ENCODE peak calls at places on chromosome 2, in four cellular contexts. K is mesenteric fat pad, I is HEK293T, B is left ventricle myocardium superior. N is an unnamed sample.

GRCh38 chr2:240597054-240597418 is 10.5 kb downstream of the CAPN10 start:
- DNase-seq in K (peak), I (no peak), B (no peak), N (no peak)

GRCh38 chr2:174198846-174199564 is 49.3 kb downstream of the OLA1 start:
- DNase-seq in K (no peak), B (no peak), I (no peak), N (no peak)

GRCh38 chr2:119704670-119705120 is 25.7 kb downstream of the TMEM177 start:
- DNase-seq in K (no peak), I (no peak), B (no peak), N (no peak)

GRCh38 chr2:208224802-208225201 is 30.1 kb downstream of the IDH1 start:
- DNase-seq in B (no peak), I (no peak), K (no peak), N (no peak)

GRCh38 chr2:137023205-137023604 is 257.9 kb downstream of the THSD7B start:
- DNase-seq in K (no peak), B (no peak), I (no peak), N (no peak)

GRCh38 chr2:12293868-12294267 is 422.9 kb upstream of the TRIB2 start:
- DNase-seq in B (no peak), K (no peak), I (no peak), N (no peak)

GRCh38 chr2:224016963-224017362 is 22.1 kb downstream of the SERPINE2 start:
- DNase-seq in K (no peak), B (no peak), I (no peak), N (no peak)

GRCh38 chr2:212135739-212136138 is 402.9 kb downstream of the ERBB4 start:
- DNase-seq in I (no peak), B (no peak), K (no peak), N (no peak)

GRCh38 chr2:20209373-20210109 is 15.4 kb downstream of the SDC1 start:
- DNase-seq in I (no peak), K (no peak), B (no peak), N (no peak)

GRCh38 chr2:20231632-20232031 is 6.7 kb upstream of the SDC1 start:
- DNase-seq in K (peak), B (no peak), I (no peak), N (peak)

GRCh38 chr2:7594211-7594610 is 677.0 kb downstream of the RNF144A start:
- DNase-seq in I (no peak), B (no peak), K (no peak), N (no peak)

GRCh38 chr2:236262238-236262637 is 2.0 kb downstream of the ASB18 start:
- DNase-seq in I (no peak), K (peak), B (peak), N (no peak)

GRCh38 chr2:139814458-139814857 is 1034.3 kb upstream of the NXPH2 start:
- DNase-seq in B (no peak), K (no peak), I (no peak), N (no peak)

GRCh38 chr2:211138551-211138950 is 582.2 kb downstream of the CPS1 start:
- DNase-seq in B (no peak), K (no peak), I (no peak), N (no peak)

GRCh38 chr2:116088246-116088645 is 1645.8 kb downstream of the DPP10 start:
- DNase-seq in K (no peak), B (no peak), I (no peak), N (no peak)

GRCh38 chr2:208929489-208929864 is 494.4 kb upstream of the MAP2 start:
- DNase-seq in I (no peak), B (no peak), K (no peak), N (no peak)